ENCODE peak calls at places on chromosomes 3 and 15, in six cellular contexts. C is ovary; E is endothelial cell; L is CD8-positive, alpha-beta T cell; M is Calu3; J is A549. G is an unnamed sample.

GRCh38 chr15:48601095-48601494 is 44.4 kb downstream of the FBN1 start:
- DNase-seq in J (no peak), E (no peak), L (no peak), M (no peak), C (no peak), G (no peak)

GRCh38 chr15:51782357-51782896 is 31.0 kb downstream of the TMOD2 start:
- DNase-seq in L (no peak), M (peak; percentile 12), E (no peak), C (no peak), J (peak; percentile 72), G (no peak)

GRCh38 chr15:43439268-43439667 is 53.7 kb downstream of the TP53BP1 start:
- DNase-seq in C (no peak), L (no peak), J (no peak), E (no peak), M (no peak), G (no peak)

GRCh38 chr3:33879540-33879939 is 81.1 kb downstream of the PDCD6IP start:
- DNase-seq in J (no peak), M (no peak), C (no peak), E (no peak), L (no peak), G (no peak)

GRCh38 chr15:38263996-38264395 is 11.4 kb downstream of the SPRED1 start:
- DNase-seq in J (no peak), M (no peak), E (no peak), L (no peak), C (no peak), G (no peak)

GRCh38 chr3:48187579-48188265 is 495 bp downstream of the CDC25A start:
- DNase-seq in L (peak; percentile 8), E (peak; percentile 55), J (no peak), M (peak; percentile 59), C (peak; percentile 80), G (no peak)

GRCh38 chr3:179962617-179963387 is 73.9 kb downstream of the PEX5L start:
- DNase-seq in J (no peak), C (no peak), E (no peak), M (no peak), L (no peak), G (no peak)

GRCh38 chr3:82496890-82497560 is 735.6 kb upstream of the GBE1 start:
- DNase-seq in L (no peak), J (peak; percentile 39), C (no peak), M (peak; percentile 12), E (peak; percentile 26), G (no peak)

GRCh38 chr15:70339551-70340517 is 242.1 kb upstream of the TLE3 start:
- DNase-seq in C (no peak), E (no peak), M (no peak), J (no peak), L (no peak), G (no peak)

GRCh38 chr15:94584833-94585244 is 353.5 kb downstream of the MCTP2 start:
- DNase-seq in C (peak; percentile 21), L (peak; percentile 21), M (no peak), E (peak; percentile 63), J (no peak), G (no peak)

GRCh38 chr15:40136470-40136869 is 24.4 kb upstream of the BUB1B start:
- DNase-seq in C (no peak), L (no peak), M (no peak), E (no peak), J (no peak), G (no peak)

GRCh38 chr15:40137011-40137906 is 23.6 kb upstream of the BUB1B start:
- DNase-seq in M (no peak), J (no peak), C (no peak), E (no peak), L (no peak), G (no peak)

GRCh38 chr15:40130118-40130517 is 21.4 kb upstream of the BMF start:
- DNase-seq in C (no peak), J (no peak), M (no peak), L (no peak), E (no peak), G (no peak)

GRCh38 chr15:40130799-40131502 is 22.3 kb upstream of the BMF start:
- DNase-seq in E (no peak), M (no peak), J (no peak), C (no peak), L (no peak), G (no peak)

GRCh38 chr15:40133544-40133943 is 24.9 kb upstream of the BMF start:
- DNase-seq in E (no peak), C (no peak), M (no peak), L (no peak), J (no peak), G (no peak)
- TF ChIP-seq CTCF in E (no peak), C (no peak), M (no peak), L (no peak), J (no peak), G (no peak)

GRCh38 chr15:31096563-31096962 is 5.0 kb downstream of the TRPM1 start:
- DNase-seq in L (no peak), J (no peak), E (no peak), M (no peak), C (no peak), G (no peak)

GRCh38 chr15:31101262-31102048 is at the start of gene TRPM1:
- DNase-seq in M (no peak), E (no peak), L (no peak), C (no peak), J (no peak), G (no peak)

GRCh38 chr15:31098491-31098917 is 3.0 kb downstream of the TRPM1 start:
- DNase-seq in L (no peak), M (no peak), C (no peak), J (no peak), E (no peak), G (no peak)

GRCh38 chr15:31100738-31101137 is 787 bp downstream of the TRPM1 start:
- DNase-seq in L (no peak), J (no peak), M (no peak), C (no peak), E (no peak), G (no peak)

GRCh38 chr15:31098953-31099740 is 2.4 kb downstream of the TRPM1 start:
- DNase-seq in J (no peak), L (no peak), M (no peak), E (no peak), C (no peak), G (peak; percentile 25)
- TF ChIP-seq CTCF in J (peak; percentile 13), L (no peak), M (no peak), E (no peak), C (no peak), G (peak; percentile 56)

GRCh38 chr3:42601898-42602581 is 1.6 kb downstream of the NKTR start:
- DNase-seq in M (no peak), L (no peak), E (no peak), J (no peak), C (no peak), G (no peak)
- TF ChIP-seq CTCF in M (no peak), L (peak; percentile 49), E (no peak), J (no peak), C (no peak), G (peak; percentile 54)

DNA sequence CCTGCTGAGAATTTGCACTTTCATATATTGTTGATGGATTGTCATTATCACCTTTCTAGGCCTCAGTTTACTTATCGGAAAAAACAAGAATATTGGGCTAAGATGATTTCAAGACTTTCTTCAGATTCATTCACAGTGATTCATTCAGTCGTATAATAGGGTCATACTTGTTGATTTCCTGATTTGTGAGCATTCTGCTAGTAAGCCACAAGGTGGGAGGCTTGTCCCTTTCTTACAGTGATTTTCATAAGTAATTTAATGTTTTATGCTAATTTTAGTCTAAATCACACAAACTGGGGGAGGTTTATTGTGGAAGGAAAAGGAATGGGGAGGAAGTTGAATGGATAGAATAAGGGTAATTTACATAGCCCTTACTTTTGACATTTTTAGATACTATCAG is 126.8 kb upstream of the GOLGA6L4 start:
- DNase-seq in E (no peak), L (no peak), M (no peak), J (peak; percentile 26), C (no peak), G (peak; percentile 2)
- TF ChIP-seq CTCF in E (peak; percentile 35), L (no peak), M (no peak), J (no peak), C (no peak), G (peak; percentile 44)

DNA sequence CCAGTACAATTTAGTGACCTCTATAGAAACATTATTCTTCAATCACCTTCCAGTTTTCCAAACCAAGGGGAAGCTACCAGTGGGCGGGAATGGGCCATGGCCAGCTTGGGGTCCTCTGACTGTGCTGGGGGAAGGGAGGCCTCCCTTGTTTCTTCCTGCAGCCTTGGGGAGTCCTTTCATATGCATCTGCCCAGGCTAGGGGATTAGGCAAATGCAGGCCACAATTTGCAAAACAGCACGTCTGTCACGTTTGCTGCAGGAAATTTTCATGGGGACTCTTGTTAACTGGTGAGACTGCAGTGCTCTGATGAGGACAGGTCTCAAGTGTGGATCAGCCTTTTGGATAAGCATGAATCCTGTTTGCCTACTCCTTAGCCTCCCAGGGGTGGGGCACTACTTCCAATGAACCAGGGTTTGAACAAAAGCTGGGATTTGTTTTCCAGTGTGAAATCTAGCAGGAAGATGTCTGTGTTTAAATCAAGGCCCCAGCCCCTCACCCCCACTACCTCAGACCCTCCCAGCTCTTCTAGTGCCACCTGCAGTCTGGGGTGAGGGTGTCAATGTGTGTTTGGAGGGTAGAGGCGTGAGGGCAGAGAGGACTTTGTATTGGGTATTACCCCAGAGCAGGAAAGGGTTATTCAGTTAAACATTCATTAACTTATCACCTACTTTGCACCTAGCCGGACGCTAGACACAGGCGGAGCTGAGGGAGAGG is 219.9 kb downstream of the OPA1 start:
- DNase-seq in E (no peak), J (no peak), L (no peak), M (no peak), C (no peak), G (no peak)
- TF ChIP-seq CTCF in E (no peak), J (no peak), L (no peak), M (no peak), C (no peak), G (no peak)

DNA sequence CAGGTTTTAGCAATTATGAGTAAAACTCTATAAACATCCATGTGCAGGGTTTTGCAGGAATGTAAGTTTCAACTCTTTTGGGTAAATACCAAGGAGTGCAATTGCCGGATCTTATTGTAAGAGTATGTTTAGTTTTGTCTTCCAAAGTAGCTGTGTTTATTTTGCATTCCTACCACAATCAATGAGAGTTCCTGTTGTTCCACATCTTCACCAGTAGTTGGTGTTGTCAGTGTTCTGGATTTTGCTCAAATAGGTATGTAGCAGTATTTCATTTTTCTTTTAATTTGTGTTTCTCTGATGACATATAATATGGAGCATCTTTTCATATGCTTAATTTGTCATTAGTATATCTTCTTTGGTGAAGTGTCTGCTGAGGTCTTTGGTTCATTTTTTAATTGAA is 185.1 kb upstream of the GALNT15 start:
- DNase-seq in L (no peak), E (no peak), M (no peak), J (no peak), C (no peak), G (peak; percentile 24)
- TF ChIP-seq CTCF in L (no peak), E (peak; percentile 40), M (no peak), J (no peak), C (no peak), G (peak; percentile 68)

DNA sequence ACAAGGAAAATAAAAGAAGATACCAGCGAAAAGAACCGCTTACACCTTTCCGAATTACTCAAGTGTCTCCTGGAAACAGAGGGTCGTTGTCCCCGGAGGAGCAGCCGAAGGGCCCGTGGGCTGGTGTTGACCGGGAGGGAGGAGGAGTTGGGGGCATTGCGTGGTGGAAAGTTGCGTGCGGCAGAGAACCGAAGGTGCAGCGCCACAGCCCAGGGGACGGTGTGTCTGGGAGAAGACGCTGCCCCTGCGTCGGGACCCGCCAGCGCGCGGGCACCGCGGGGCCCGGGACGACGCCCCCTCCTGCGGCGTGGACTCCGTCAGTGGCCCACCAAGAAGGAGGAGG is 325 bp downstream of the ALCAM start:
- DNase-seq in L (no peak), J (no peak), C (peak; percentile 28), E (peak; percentile 36), M (peak; percentile 36), G (no peak)
- TF ChIP-seq CTCF in L (no peak), J (no peak), C (no peak), E (no peak), M (no peak), G (no peak)